ENCODE peak calls at places on chromosome 7, in seven cellular contexts. Y is Right ventricle myocardium superior; C is osteoblast; H is T-helper 17 cell; J is activated naive CD8-positive, alpha-beta T cell treated with anti-CD3 and anti-CD28 coated beads for 36 hours; F is endodermal cell; T is stimulated activated CD4-positive, alpha-beta T cell treated with anti-CD3 and anti-CD28 coated beads, Interleukin-12 subunit alpha, Interleukin-12 subunit beta, amount 100 ng/mL, for 4 hours. R is an unnamed sample.
A peak's percentile ranks its signal among the peaks of the same experiment; 100 is the strongest.

GRCh38 chr7:2886900-2887299 is 42.8 kb upstream of the GNA12 start:
- DNase-seq in Y (peak; percentile 50), C (peak; percentile 94), H (no peak), J (peak; percentile 60), F (peak; percentile 86), T (peak; percentile 38), R (peak; percentile 73)

GRCh38 chr7:43637114-43637806 is 54.4 kb downstream of the STK17A start:
- DNase-seq in Y (no peak), C (no peak), H (no peak), J (no peak), F (no peak), T (no peak), R (peak; percentile 47)

GRCh38 chr7:4692055-4692454 is 10.0 kb downstream of the FOXK1 start:
- DNase-seq in Y (no peak), C (no peak), H (no peak), J (no peak), F (no peak), T (no peak), R (no peak)

GRCh38 chr7:2037301-2037804 is 195.4 kb downstream of the MAD1L1 start:
- DNase-seq in Y (peak; percentile 36), C (peak; percentile 43), H (no peak), J (peak; percentile 64), F (no peak), T (no peak), R (peak; percentile 81)

GRCh38 chr7:94258856-94259255 is 135.8 kb upstream of the COL1A2 start:
- DNase-seq in Y (no peak), C (no peak), H (no peak), J (no peak), F (peak; percentile 88), T (no peak), R (no peak)

GRCh38 chr7:134727711-134728110 is 51.7 kb upstream of the CALD1 start:
- DNase-seq in Y (no peak), C (no peak), H (no peak), J (no peak), F (no peak), T (no peak), R (no peak)

GRCh38 chr7:82534687-82535086 is 91.1 kb upstream of the CACNA2D1 start:
- DNase-seq in Y (no peak), C (no peak), H (no peak), J (no peak), F (no peak), T (no peak), R (no peak)

GRCh38 chr7:4103352-4104091 is 578.6 kb upstream of the FOXK1 start:
- DNase-seq in Y (no peak), C (peak; percentile 30), H (no peak), J (no peak), F (peak; percentile 62), T (no peak), R (no peak)

GRCh38 chr7:94486206-94486605 is 23.4 kb upstream of the CASD1 start:
- DNase-seq in Y (no peak), C (no peak), H (no peak), J (no peak), F (no peak), T (no peak), R (no peak)

GRCh38 chr7:77989981-77990566 is 191.5 kb downstream of the PHTF2 start:
- DNase-seq in Y (no peak), C (no peak), H (no peak), J (no peak), F (peak; percentile 87), T (no peak), R (peak; percentile 38)

GRCh38 chr7:80393786-80394185 is 118.1 kb downstream of the GNAT3 start:
- DNase-seq in Y (no peak), C (no peak), H (no peak), J (no peak), F (no peak), T (no peak), R (no peak)

GRCh38 chr7:83150310-83150709 is 12.4 kb downstream of the PCLO start:
- DNase-seq in Y (no peak), C (no peak), H (no peak), J (no peak), F (no peak), T (no peak), R (no peak)

GRCh38 chr7:115932874-115933273 is 97.7 kb downstream of the TFEC start:
- DNase-seq in Y (no peak), C (no peak), H (no peak), J (no peak), F (no peak), T (no peak), R (no peak)

GRCh38 chr7:79529896-79530235 is 76.4 kb upstream of the MAGI2 start:
- DNase-seq in Y (no peak), C (no peak), H (no peak), J (no peak), F (no peak), T (no peak), R (no peak)

GRCh38 chr7:2757904-2758672 is 70.1 kb downstream of the AMZ1 start:
- DNase-seq in Y (no peak), C (peak; percentile 94), H (no peak), J (peak; percentile 78), F (no peak), T (peak; percentile 57), R (peak; percentile 92)